ENCODE peak calls at places on chromosomes 1 and 21, in nine cellular contexts. V is H7; U is stimulated activated CD4-positive, alpha-beta T cell treated with anti-CD3 and anti-CD28 coated beads, Interleukin-4, amount 100 ng/mL, for 4 hours; G is CD4-positive, alpha-beta memory T cell; Z is BE2C; F is stimulated activated naive CD8-positive, alpha-beta T cell treated with anti-CD3 and anti-CD28 coated beads, Interleukin-15, Interleukin-2, amounts not matched to agents 100 U/mL and 50 U/mL, for 24 hours; Y is coronary artery; X is T-helper 1 cell; P is NCI-H510A treated with DMSO at 0.1 percent for 48 hours. T is an unnamed sample.

GRCh38 chr1:52403566-52404115 is 582 bp downstream of the ORC1 start:
- DNase-seq in V (peak), U (peak), G (peak), Z (peak), F (peak), Y (no peak), X (peak), P (no peak), T (no peak)

GRCh38 chr1:56453016-56453721 is 126.2 kb downstream of the PLPP3 start:
- DNase-seq in V (peak), U (no peak), G (no peak), Z (peak), F (no peak), Y (no peak), X (no peak), P (no peak), T (no peak)

GRCh38 chr1:21783679-21784603 is 992 bp upstream of the USP48 start:
- DNase-seq in V (peak), U (no peak), G (no peak), Z (no peak), F (no peak), Y (no peak), X (no peak), P (peak), T (no peak)

GRCh38 chr1:3668148-3668547 is 15.8 kb downstream of the TP73 start:
- DNase-seq in V (no peak), U (no peak), G (no peak), Z (no peak), F (no peak), Y (no peak), X (no peak), P (no peak), T (no peak)

GRCh38 chr1:228405979-228406265 is 713 bp downstream of the TRIM11 start:
- DNase-seq in V (no peak), U (no peak), G (no peak), Z (no peak), F (peak), Y (no peak), X (no peak), P (no peak), T (no peak)

GRCh38 chr1:114466334-114467014 is 44.5 kb downstream of the TRIM33 start:
- DNase-seq in V (peak), U (no peak), G (no peak), Z (no peak), F (no peak), Y (no peak), X (no peak), P (no peak), T (no peak)

GRCh38 chr1:154157520-154158306 is 2.8 kb upstream of the NUP210L start:
- DNase-seq in V (no peak), U (peak), G (peak), Z (no peak), F (peak), Y (no peak), X (peak), P (peak), T (no peak)

GRCh38 chr21:33858672-33859372 is 56.8 kb downstream of the ATP5PO start:
- DNase-seq in V (peak), U (no peak), G (no peak), Z (no peak), F (no peak), Y (no peak), X (no peak), P (no peak), T (no peak)

GRCh38 chr1:12287869-12288268 is 58.0 kb downstream of the VPS13D start:
- DNase-seq in V (no peak), U (no peak), G (no peak), Z (no peak), F (no peak), Y (no peak), X (no peak), P (no peak), T (no peak)

GRCh38 chr21:32101206-32101763 is 177.6 kb downstream of the MIS18A start:
- DNase-seq in V (no peak), U (no peak), G (no peak), Z (no peak), F (no peak), Y (no peak), X (no peak), P (no peak), T (no peak)

GRCh38 chr1:212228591-212229119 is 56.6 kb upstream of the PPP2R5A start:
- DNase-seq in V (no peak), U (no peak), G (no peak), Z (no peak), F (no peak), Y (no peak), X (no peak), P (no peak), T (no peak)

GRCh38 chr21:37193676-37194075 is 73.5 kb downstream of the VPS26C start:
- DNase-seq in V (no peak), U (no peak), G (no peak), Z (no peak), F (no peak), Y (no peak), X (no peak), P (no peak), T (peak)

GRCh38 chr1:204025917-204026709 is 46.8 kb upstream of the SOX13 start:
- DNase-seq in V (no peak), U (no peak), G (no peak), Z (no peak), F (no peak), Y (no peak), X (no peak), P (no peak), T (no peak)

GRCh38 chr1:39090757-39091156 is 64.6 kb downstream of the NDUFS5 start:
- DNase-seq in V (no peak), U (no peak), G (no peak), Z (no peak), F (no peak), Y (no peak), X (no peak), P (no peak), T (no peak)

GRCh38 chr1:162093095-162093494 is 23.6 kb downstream of the NOS1AP start:
- DNase-seq in V (no peak), U (no peak), G (no peak), Z (no peak), F (no peak), Y (no peak), X (no peak), P (no peak), T (no peak)

GRCh38 chr1:228490120-228491078 is 3.2 kb downstream of the RNF187 start:
- DNase-seq in V (no peak), U (no peak), G (no peak), Z (no peak), F (no peak), Y (no peak), X (peak), P (peak), T (peak)

GRCh38 chr1:168035345-168035744 is 98.5 kb upstream of the MPC2 start:
- DNase-seq in V (no peak), U (no peak), G (no peak), Z (no peak), F (no peak), Y (no peak), X (no peak), P (no peak), T (no peak)

GRCh38 chr1:1290238-1290731 is 10.0 kb downstream of the SCNN1D start:
- DNase-seq in V (peak), U (peak), G (peak), Z (peak), F (peak), Y (no peak), X (peak), P (peak), T (no peak)

T was measured in G401.